ENCODE peak calls at places on chromosomes 5 and 9, in eight cellular contexts. F, S, M, B, Z, R, O and X are unnamed samples.

GRCh38 chr5:133244242-133244641 is 192.4 kb downstream of the HSPA4 start:
- DNase-seq in R (no peak), S (no peak), Z (peak), F (no peak), B (peak), O (no peak), M (peak), X (no peak)

GRCh38 chr5:124310453-124310852 is 436.0 kb downstream of the ZNF608 start:
- DNase-seq in F (no peak), O (no peak), M (peak), R (no peak), S (no peak), B (no peak), Z (no peak), X (no peak)

GRCh38 chr9:129309041-129309430 is 131.0 kb upstream of the IER5L start:
- DNase-seq in Z (no peak), S (no peak), M (no peak), F (no peak), B (no peak), O (no peak), R (no peak), X (no peak)

GRCh38 chr9:23821400-23822181 is 4.4 kb downstream of the ELAVL2 start:
- DNase-seq in S (no peak), Z (peak), B (peak), F (no peak), O (no peak), R (peak), M (no peak), X (no peak)

GRCh38 chr5:32837211-32837610 is 126.1 kb downstream of the NPR3 start:
- DNase-seq in O (no peak), S (no peak), F (no peak), B (no peak), Z (no peak), M (no peak), R (no peak), X (no peak)

GRCh38 chr9:128706045-128706444 is 3.7 kb downstream of the PKN3 start:
- DNase-seq in Z (no peak), O (no peak), R (no peak), M (no peak), S (no peak), B (no peak), F (no peak), X (peak)

GRCh38 chr5:137361275-137361674 is 137.9 kb downstream of the SPOCK1 start:
- DNase-seq in S (no peak), R (no peak), Z (no peak), B (no peak), M (peak), F (no peak), O (no peak), X (no peak)

GRCh38 chr5:14739538-14739937 is 75.0 kb downstream of the OTULIN start:
- DNase-seq in O (no peak), F (peak), Z (no peak), B (no peak), S (no peak), R (peak), M (peak), X (no peak)